ENCODE peak calls at places on chromosomes 5 and 9, in eight cellular contexts. Q, T, M, V, X, W, P and Y are unnamed samples.

GRCh38 chr5:84378420-84378819 is 6.3 kb downstream of the EDIL3 start:
- DNase-seq in V (peak), X (no peak), M (no peak), W (no peak), P (no peak), Q (no peak), T (no peak), Y (no peak)

GRCh38 chr5:13831236-13831810 is 113.2 kb downstream of the DNAH5 start:
- DNase-seq in M (no peak), Q (no peak), W (no peak), P (no peak), T (peak), X (peak), V (peak), Y (no peak)

GRCh38 chr5:1050449-1051365 is 42.1 kb downstream of the NKD2 start:
- DNase-seq in M (no peak), V (no peak), Q (peak), X (no peak), W (peak), T (no peak), P (no peak), Y (no peak)

GRCh38 chr5:998975-999501 is 9.6 kb upstream of the NKD2 start:
- DNase-seq in P (peak), M (no peak), V (no peak), Q (no peak), W (no peak), X (no peak), T (no peak), Y (no peak)

GRCh38 chr9:2307480-2307879 is 292.3 kb downstream of the SMARCA2 start:
- DNase-seq in M (no peak), X (no peak), Q (no peak), T (no peak), W (peak), P (no peak), V (peak), Y (no peak)

GRCh38 chr9:86389648-86390047 is 35.4 kb upstream of the TUT7 start:
- DNase-seq in T (no peak), P (no peak), Q (no peak), W (no peak), V (no peak), X (no peak), M (no peak), Y (no peak)

GRCh38 chr9:129497064-129497836 is 123.7 kb downstream of the C9orf50 start:
- DNase-seq in W (no peak), Q (no peak), V (no peak), T (no peak), P (no peak), M (peak), X (peak), Y (no peak)

GRCh38 chr5:159273923-159274322 is 10.8 kb downstream of the UBLCP1 start:
- DNase-seq in T (no peak), V (no peak), X (no peak), W (no peak), M (no peak), Q (no peak), P (no peak), Y (no peak)

GRCh38 chr9:21688108-21689102 is 114.0 kb upstream of the MTAP start:
- DNase-seq in T (no peak), P (peak), W (peak), X (no peak), Q (no peak), M (peak), V (peak), Y (no peak)

GRCh38 chr5:82413302-82414042 is 135.3 kb upstream of the RPS23 start:
- DNase-seq in P (no peak), Q (no peak), W (peak), X (no peak), V (peak), T (peak), M (no peak), Y (no peak)

GRCh38 chr9:114278356-114278755 is 44.5 kb upstream of the ORM1 start:
- DNase-seq in V (no peak), X (no peak), T (no peak), M (no peak), W (no peak), P (no peak), Q (no peak), Y (no peak)

GRCh38 chr5:64165160-64165499 is 513 bp upstream of the RNF180 start:
- DNase-seq in P (no peak), M (no peak), Q (no peak), X (no peak), W (no peak), T (no peak), V (no peak), Y (no peak)

GRCh38 chr5:52024363-52024762 is 641.1 kb downstream of the ISL1 start:
- DNase-seq in M (no peak), Q (no peak), P (no peak), W (no peak), V (no peak), X (no peak), T (no peak), Y (no peak)

GRCh38 chr5:158797498-158797845 is 302.2 kb downstream of the EBF1 start:
- DNase-seq in W (no peak), X (no peak), P (no peak), V (no peak), M (no peak), T (no peak), Q (no peak), Y (no peak)

GRCh38 chr9:108921200-108921599 is 12.7 kb downstream of the ELP1 start:
- DNase-seq in Q (no peak), P (no peak), T (no peak), W (no peak), M (no peak), X (no peak), V (no peak), Y (no peak)

GRCh38 chr9:83062653-83063527 is at the start of gene RASEF:
- DNase-seq in V (peak), X (no peak), Q (no peak), T (peak), M (no peak), P (peak), W (no peak), Y (no peak)

GRCh38 chr5:134132372-134133212 is 18.1 kb downstream of the TCF7 start:
- DNase-seq in Q (no peak), M (no peak), P (no peak), T (no peak), W (no peak), V (no peak), X (no peak), Y (no peak)

GRCh38 chr9:98572054-98572627 is 136.6 kb downstream of the GABBR2 start:
- DNase-seq in M (no peak), W (no peak), T (no peak), Q (no peak), V (no peak), P (no peak), X (no peak), Y (no peak)

GRCh38 chr5:94793113-94793815 is 174.8 kb downstream of the SLF1 start:
- DNase-seq in P (no peak), X (no peak), M (no peak), T (no peak), W (peak), Q (no peak), V (peak), Y (no peak)

GRCh38 chr5:15513379-15513778 is 13.4 kb downstream of the FBXL7 start:
- DNase-seq in Q (no peak), W (no peak), V (no peak), M (no peak), X (no peak), T (no peak), P (no peak), Y (no peak)

GRCh38 chr9:93646640-93647178 is 70.3 kb downstream of the PHF2 start:
- DNase-seq in W (no peak), P (peak), X (no peak), V (no peak), M (no peak), Q (no peak), T (no peak), Y (no peak)

GRCh38 chr5:94031631-94032030 is 290.2 kb upstream of the POU5F2 start:
- DNase-seq in M (no peak), P (no peak), X (no peak), W (peak), T (no peak), Q (no peak), V (peak), Y (no peak)

GRCh38 chr9:115200711-115201505 is 83.0 kb upstream of the TNC start:
- DNase-seq in X (no peak), M (no peak), V (no peak), Q (no peak), T (no peak), P (no peak), W (peak), Y (no peak)

GRCh38 chr5:14410068-14410941 is 171.3 kb upstream of the OTULINL start:
- DNase-seq in P (no peak), M (no peak), Q (no peak), W (no peak), V (peak), T (no peak), X (no peak), Y (no peak)

GRCh38 chr5:78995521-78995920 is 10.4 kb upstream of the ARSB start:
- DNase-seq in Q (no peak), X (no peak), M (no peak), P (no peak), V (no peak), T (no peak), W (no peak), Y (no peak)

GRCh38 chr5:176441921-176442323 is 6.3 kb upstream of the FAF2 start:
- DNase-seq in M (no peak), W (peak), T (peak), V (peak), Q (no peak), P (no peak), X (no peak), Y (no peak)

GRCh38 chr5:154370730-154371334 is 75.0 kb upstream of the SAP30L start:
- DNase-seq in V (no peak), T (no peak), M (no peak), X (no peak), W (no peak), P (no peak), Q (no peak), Y (no peak)

GRCh38 chr5:138241688-138242547 is 28.8 kb upstream of the CDC23 start:
- DNase-seq in V (peak), M (no peak), T (no peak), X (peak), W (peak), Q (no peak), P (peak), Y (no peak)

GRCh38 chr5:177131711-177132503 is 1.7 kb upstream of the NSD1 start:
- DNase-seq in M (peak), P (peak), V (no peak), Q (no peak), X (peak), W (no peak), T (no peak), Y (no peak)

GRCh38 chr5:72599519-72600400 is 92.5 kb upstream of the ZNF366 start:
- DNase-seq in Q (no peak), V (peak), T (peak), W (peak), X (no peak), M (no peak), P (no peak), Y (no peak)

GRCh38 chr9:36140086-36141084 is 3.9 kb downstream of the GLIPR2 start:
- DNase-seq in T (no peak), W (no peak), V (no peak), X (no peak), Q (no peak), P (no peak), M (no peak), Y (no peak)